ENCODE peak calls at places on chromosomes 11 and 22, in six cellular contexts. R, O, T, Y, F and X are unnamed samples.
A peak's percentile ranks its signal among the peaks of the same experiment; 100 is the strongest.

GRCh38 chr11:114621950-114622809 is 26.6 kb upstream of the NXPE4 start:
- DNase-seq in T (no peak), O (no peak), R (no peak), Y (no peak), F (no peak), X (no peak)

GRCh38 chr11:124839972-124840621 is 25.1 kb upstream of the ROBO3 start:
- DNase-seq in O (no peak), F (no peak), T (no peak), R (no peak), Y (no peak), X (no peak)

GRCh38 chr11:134628426-134628825 is 216.4 kb upstream of the B3GAT1 start:
- DNase-seq in O (no peak), F (no peak), T (no peak), R (no peak), Y (no peak), X (no peak)

GRCh38 chr11:75004215-75004614 is 15.5 kb downstream of the NEU3 start:
- DNase-seq in Y (no peak), F (no peak), T (no peak), O (no peak), R (no peak), X (no peak)

GRCh38 chr11:78209478-78209877 is 20.8 kb downstream of the USP35 start:
- DNase-seq in Y (no peak), R (no peak), F (no peak), T (no peak), O (no peak), X (peak; percentile 45)

GRCh38 chr11:73518195-73518594 is 79.7 kb downstream of the FAM168A start:
- DNase-seq in F (no peak), Y (no peak), R (no peak), T (no peak), O (no peak), X (no peak)

GRCh38 chr22:17012267-17012666 is 4.2 kb upstream of the GAB4 start:
- DNase-seq in T (no peak), R (no peak), O (no peak), F (no peak), Y (no peak), X (no peak)

GRCh38 chr11:89182773-89183172 is 5.1 kb downstream of the TYR start:
- DNase-seq in F (no peak), T (peak; percentile 53), O (no peak), R (no peak), Y (no peak), X (no peak)

GRCh38 chr22:39153220-39153860 is 860 bp upstream of the CBX7 start:
- DNase-seq in F (no peak), Y (no peak), T (no peak), R (no peak), O (peak; percentile 65), X (no peak)

GRCh38 chr11:67439321-67440228 is 2.1 kb upstream of the PTPRCAP start:
- DNase-seq in Y (peak; percentile 65), O (no peak), R (peak; percentile 32), F (no peak), T (no peak), X (peak; percentile 55)

GRCh38 chr11:67440229-67441081 is 2.8 kb downstream of the CORO1B start:
- DNase-seq in Y (no peak), O (no peak), R (no peak), F (no peak), T (no peak), X (no peak)

GRCh38 chr11:67441082-67441683 is 2.1 kb downstream of the CORO1B start:
- DNase-seq in F (no peak), Y (no peak), R (peak; percentile 25), O (no peak), T (no peak), X (peak; percentile 59)

GRCh38 chr11:67442504-67443398 is 525 bp downstream of the CORO1B start:
- DNase-seq in Y (no peak), T (no peak), R (peak; percentile 17), F (no peak), O (no peak), X (peak; percentile 57)

DNA sequence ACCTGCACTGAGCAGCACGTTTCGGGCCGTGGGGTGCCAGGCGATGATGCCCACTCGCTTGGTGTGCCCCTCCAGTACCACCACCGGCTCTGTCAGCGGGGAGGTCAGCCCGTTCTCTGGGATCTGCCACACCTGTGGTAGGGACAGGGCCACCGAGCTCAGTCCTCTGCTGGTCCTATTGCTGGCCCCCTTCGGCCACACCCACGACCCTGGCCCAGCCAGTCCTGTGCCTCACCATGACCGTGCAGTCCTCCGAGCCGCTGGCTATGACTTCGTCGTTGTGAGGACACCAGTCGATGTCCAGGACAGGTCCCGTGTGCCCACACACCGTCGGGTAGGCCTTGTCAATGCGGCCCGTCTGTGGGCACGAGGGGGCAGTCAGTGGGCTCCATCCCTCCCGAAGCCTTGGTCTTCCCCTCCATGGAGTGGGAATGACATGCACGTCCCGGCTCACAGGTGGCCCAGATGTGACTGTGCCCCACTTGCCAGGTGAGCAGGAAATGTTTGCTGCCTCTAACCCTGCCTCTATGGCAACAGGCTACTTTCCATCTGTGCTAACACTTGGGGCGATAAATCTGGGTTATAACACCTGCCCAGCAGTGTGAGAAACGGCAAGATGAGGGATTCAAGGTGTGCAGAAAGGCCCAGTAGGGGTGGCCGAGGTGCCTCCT is 1.4 kb downstream of the CORO1B start:
- DNase-seq in R (peak; percentile 47), O (no peak), F (peak; percentile 23), Y (no peak), T (no peak), X (peak; percentile 57)
- H3K36me3 ChIP-seq in R (no peaks in the 10 kb centered on the region), O (peaks cover 18% of the 10 kb centered on the region), F (no peaks in the 10 kb centered on the region), Y (peaks cover 53% of the 10 kb centered on the region), T (peaks cover 40% of the 10 kb centered on the region), X (peaks cover 15% of the 10 kb centered on the region)

DNA sequence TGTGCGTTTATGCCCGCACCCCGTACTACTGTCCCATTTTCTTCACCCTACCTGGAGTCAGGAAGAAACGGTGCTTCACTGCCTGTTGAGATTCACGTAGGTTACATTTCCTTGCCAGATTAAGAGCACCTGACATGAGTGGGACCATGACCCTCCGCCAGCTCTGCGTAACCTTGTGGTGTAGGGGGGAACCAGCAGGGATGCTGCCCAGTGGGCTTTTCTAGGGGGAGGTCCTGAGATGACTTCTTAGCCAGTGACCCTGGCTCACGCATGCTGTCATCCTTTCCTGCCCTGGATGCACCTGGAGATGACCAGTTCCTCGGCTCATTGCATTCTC is 967 bp upstream of the ARVCF start:
- DNase-seq in R (no peak), F (no peak), Y (no peak), T (no peak), O (no peak), X (no peak)
- H3K27ac ChIP-seq in R (peak overlapping the region; percentile 50), F (no peak overlapping the region), Y (no peak overlapping the region), T (no peak overlapping the region), O (no peak overlapping the region), X (no peak overlapping the region)

DNA sequence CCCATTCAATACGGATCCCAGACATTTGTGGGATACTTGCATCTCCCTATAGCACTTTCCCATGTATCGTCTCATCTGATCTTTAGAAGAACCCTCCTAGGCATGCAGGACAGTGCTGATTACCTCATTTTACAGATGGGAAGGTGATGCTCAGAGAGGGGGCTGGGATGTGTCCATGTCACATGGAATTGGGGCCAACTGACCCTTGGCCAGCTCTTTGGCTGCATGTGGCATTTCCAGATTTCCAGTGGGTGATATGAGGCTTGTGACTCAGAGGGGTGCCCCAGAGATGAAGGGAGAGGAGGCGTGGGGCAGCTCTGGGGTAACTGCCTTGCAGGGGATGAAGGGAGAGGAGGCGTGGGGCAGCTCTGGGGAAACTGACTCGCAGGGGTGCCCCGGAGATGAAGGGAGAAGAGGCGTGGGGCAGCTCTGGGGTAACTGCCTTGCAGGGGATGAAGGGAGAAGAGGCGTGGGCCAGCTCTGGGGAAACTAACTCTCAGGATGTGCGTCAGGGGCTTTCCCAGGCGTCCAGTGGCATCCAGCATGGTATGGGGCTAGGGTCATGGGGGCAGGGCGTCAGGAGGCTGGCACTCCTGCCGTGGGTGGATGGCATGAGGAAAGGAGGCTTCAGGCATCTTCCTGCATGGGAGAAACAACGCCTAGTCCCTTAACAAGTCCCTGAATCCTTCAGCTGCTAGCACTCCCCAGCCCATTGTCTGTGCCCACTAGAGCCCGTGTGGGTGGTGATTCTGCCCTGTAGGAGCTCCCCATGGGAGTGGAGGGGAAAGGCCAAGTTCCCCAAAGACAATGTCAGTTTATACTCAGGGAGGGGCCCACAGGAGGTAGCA is 11.9 kb upstream of the CERK start:
- DNase-seq in T (no peak), R (no peak), F (no peak), Y (no peak), O (peak; percentile 66), X (no peak)
- H3K4me1 ChIP-seq in T (peaks cover 32% of the 10 kb centered on the region), R (peaks cover 27% of the 10 kb centered on the region), F (peaks cover 26% of the 10 kb centered on the region), Y (peaks cover 65% of the 10 kb centered on the region), O (peaks cover 43% of the 10 kb centered on the region), X (peaks cover 11% of the 10 kb centered on the region)

GRCh38 chr22:21964918-21965484 is 12.4 kb upstream of the PPM1F start:
- DNase-seq in R (no peak), T (no peak), O (no peak), Y (no peak), F (no peak), X (no peak)
- H3K36me3 ChIP-seq in R (peaks cover 56% of the 10 kb centered on the region), T (peaks cover 82% of the 10 kb centered on the region), O (peaks cover 87% of the 10 kb centered on the region), Y (peaks cover 100% of the 10 kb centered on the region), F (peaks cover 42% of the 10 kb centered on the region), X (peaks cover 57% of the 10 kb centered on the region)

DNA sequence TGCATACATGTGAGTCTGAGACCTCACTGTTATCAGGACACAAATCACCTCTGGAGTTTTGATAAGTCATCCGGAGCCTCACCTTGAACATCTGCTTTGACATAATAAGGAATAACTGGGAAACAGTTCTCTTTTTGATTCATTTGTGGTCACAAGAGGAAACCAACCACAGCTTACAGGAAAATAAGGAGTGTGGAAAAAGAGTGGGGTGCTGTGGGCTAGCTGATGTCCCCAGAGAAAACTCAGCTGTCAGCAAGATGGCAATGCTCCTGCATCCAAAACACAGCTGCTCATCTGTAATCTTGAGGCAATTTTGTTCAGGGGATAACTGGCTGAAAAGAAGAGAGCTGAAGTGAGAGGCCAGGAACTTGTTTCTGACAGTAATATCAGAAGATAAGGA is 416.4 kb upstream of the SYN3 start:
- DNase-seq in T (no peak), R (no peak), Y (no peak), O (no peak), F (no peak), X (no peak)
- H3K27ac ChIP-seq in T (no peak overlapping the region), R (no peak overlapping the region), Y (no peak overlapping the region), O (no peak overlapping the region), F (no peak overlapping the region), X (no peak overlapping the region)